ENCODE peak calls at places on chromosomes 1 and 21, in seven cellular contexts. One of them, this sample, is unnamed. For H3K27me3 and H3K4me1, the result is how much of the 10 kb centered on the place peaks cover.

GRCh38 chr1:32197837-32198236 is 2.6 kb upstream of the CCDC28B start:
- DNase-seq in adrenal gland: no peak
- DNase-seq in CD8-positive, alpha-beta T cell: no peak
- DNase-seq in breast epithelium: no peak
- DNase-seq in upper lobe of right lung: no peak
- DNase-seq in heart right ventricle: no peak
- DNase-seq in fibroblast of lung: no peak
- DNase-seq in this sample: no peak

GRCh38 chr1:101004666-101005065 is 20.9 kb downstream of the DPH5 start:
- DNase-seq in breast epithelium: no peak
- DNase-seq in fibroblast of lung: peak
- DNase-seq in CD8-positive, alpha-beta T cell: no peak
- DNase-seq in heart right ventricle: no peak
- DNase-seq in adrenal gland: no peak
- DNase-seq in upper lobe of right lung: no peak
- DNase-seq in this sample: no peak

GRCh38 chr1:61337037-61337436 is 254.7 kb downstream of the NFIA start:
- DNase-seq in upper lobe of right lung: no peak
- DNase-seq in CD8-positive, alpha-beta T cell: no peak
- DNase-seq in breast epithelium: no peak
- DNase-seq in adrenal gland: no peak
- DNase-seq in fibroblast of lung: peak
- DNase-seq in heart right ventricle: no peak
- DNase-seq in this sample: no peak

GRCh38 chr1:34591751-34592629 is 162.9 kb upstream of the GJB5 start:
- DNase-seq in adrenal gland: no peak
- DNase-seq in upper lobe of right lung: no peak
- DNase-seq in breast epithelium: no peak
- DNase-seq in fibroblast of lung: no peak
- DNase-seq in CD8-positive, alpha-beta T cell: no peak
- DNase-seq in heart right ventricle: no peak
- DNase-seq in this sample: no peak

GRCh38 chr1:159862031-159862430 is 426 bp downstream of the VSIG8 start:
- DNase-seq in fibroblast of lung: no peak
- DNase-seq in CD8-positive, alpha-beta T cell: no peak
- DNase-seq in upper lobe of right lung: no peak
- DNase-seq in heart right ventricle: no peak
- DNase-seq in adrenal gland: no peak
- DNase-seq in breast epithelium: no peak
- DNase-seq in this sample: no peak

GRCh38 chr1:205318231-205318991 is 3.1 kb downstream of the NUAK2 start:
- DNase-seq in adrenal gland: no peak
- DNase-seq in CD8-positive, alpha-beta T cell: no peak
- DNase-seq in heart right ventricle: no peak
- DNase-seq in upper lobe of right lung: no peak
- DNase-seq in fibroblast of lung: no peak
- DNase-seq in breast epithelium: no peak
- DNase-seq in this sample: no peak

GRCh38 chr1:28115267-28115666 is 26.9 kb upstream of the EYA3 start:
- DNase-seq in heart right ventricle: no peak
- DNase-seq in fibroblast of lung: peak
- DNase-seq in upper lobe of right lung: no peak
- DNase-seq in CD8-positive, alpha-beta T cell: peak
- DNase-seq in adrenal gland: peak
- DNase-seq in breast epithelium: no peak
- DNase-seq in this sample: no peak

GRCh38 chr21:39444406-39445145 is 1.0 kb downstream of the LCA5L start:
- DNase-seq in upper lobe of right lung: no peak
- DNase-seq in fibroblast of lung: peak
- DNase-seq in CD8-positive, alpha-beta T cell: no peak
- DNase-seq in heart right ventricle: no peak
- DNase-seq in breast epithelium: no peak
- DNase-seq in adrenal gland: peak
- DNase-seq in this sample: no peak

GRCh38 chr1:16077430-16078245 is 4.2 kb upstream of the FAM131C start:
- DNase-seq in upper lobe of right lung: no peak
- DNase-seq in breast epithelium: no peak
- DNase-seq in fibroblast of lung: no peak
- DNase-seq in heart right ventricle: no peak
- DNase-seq in CD8-positive, alpha-beta T cell: no peak
- DNase-seq in adrenal gland: no peak
- DNase-seq in this sample: no peak

GRCh38 chr1:223308141-223308540 is 55.8 kb downstream of the SUSD4 start:
- DNase-seq in heart right ventricle: no peak
- DNase-seq in breast epithelium: no peak
- DNase-seq in upper lobe of right lung: no peak
- DNase-seq in CD8-positive, alpha-beta T cell: no peak
- DNase-seq in fibroblast of lung: no peak
- DNase-seq in adrenal gland: no peak
- DNase-seq in this sample: no peak

GRCh38 chr1:205495237-205495823 is 9.1 kb upstream of the CDK18 start:
- DNase-seq in CD8-positive, alpha-beta T cell: no peak
- DNase-seq in breast epithelium: no peak
- DNase-seq in upper lobe of right lung: no peak
- DNase-seq in adrenal gland: no peak
- DNase-seq in heart right ventricle: peak
- DNase-seq in fibroblast of lung: no peak
- DNase-seq in this sample: peak

GRCh38 chr1:76012341-76013208 is 62.0 kb upstream of the ST6GALNAC3 start:
- DNase-seq in heart right ventricle: no peak
- DNase-seq in upper lobe of right lung: no peak
- DNase-seq in CD8-positive, alpha-beta T cell: no peak
- DNase-seq in adrenal gland: no peak
- DNase-seq in fibroblast of lung: no peak
- DNase-seq in breast epithelium: no peak
- DNase-seq in this sample: no peak

GRCh38 chr1:91831132-91831930 is 54.6 kb downstream of the TGFBR3 start:
- DNase-seq in adrenal gland: peak
- DNase-seq in breast epithelium: no peak
- DNase-seq in CD8-positive, alpha-beta T cell: no peak
- DNase-seq in upper lobe of right lung: no peak
- DNase-seq in fibroblast of lung: peak
- DNase-seq in heart right ventricle: no peak
- DNase-seq in this sample: no peak

DNA sequence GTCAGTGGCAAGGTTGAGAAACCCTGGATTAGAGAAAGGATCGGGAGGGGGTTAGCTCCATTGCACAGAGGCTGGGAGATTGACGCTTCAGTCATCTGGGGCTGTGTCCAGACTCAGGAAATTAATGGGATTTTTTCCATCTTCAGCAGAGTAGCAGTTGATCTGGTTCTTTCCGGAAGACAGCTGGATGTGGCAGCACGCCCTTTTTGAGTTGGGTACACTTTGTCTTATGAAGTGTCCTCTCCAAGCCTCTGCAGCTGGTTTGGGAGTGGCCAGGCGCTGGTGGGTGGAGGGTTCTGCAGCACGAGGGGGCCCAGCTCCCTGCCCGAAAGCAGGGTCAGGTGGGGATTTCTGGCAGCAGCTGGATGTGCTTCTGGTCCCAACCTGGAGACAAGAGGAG is 95.1 kb downstream of the TAS1R2 start:
- DNase-seq in upper lobe of right lung: no peak
- DNase-seq in CD8-positive, alpha-beta T cell: no peak
- DNase-seq in breast epithelium: no peak
- DNase-seq in fibroblast of lung: no peak
- DNase-seq in adrenal gland: no peak
- DNase-seq in heart right ventricle: no peak
- DNase-seq in this sample: no peak
- H3K27me3 ChIP-seq in upper lobe of right lung: under half
- H3K27me3 ChIP-seq in CD8-positive, alpha-beta T cell: under half
- H3K27me3 ChIP-seq in breast epithelium: under half
- H3K27me3 ChIP-seq in fibroblast of lung: under half
- H3K27me3 ChIP-seq in adrenal gland: under half
- H3K27me3 ChIP-seq in heart right ventricle: under half
- H3K27me3 ChIP-seq in this sample: half or more

GRCh38 chr1:206511362-206512064 is 4.2 kb downstream of the RASSF5 start:
- DNase-seq in upper lobe of right lung: peak
- DNase-seq in fibroblast of lung: no peak
- DNase-seq in adrenal gland: no peak
- DNase-seq in heart right ventricle: no peak
- DNase-seq in CD8-positive, alpha-beta T cell: no peak
- DNase-seq in breast epithelium: no peak
- DNase-seq in this sample: no peak

GRCh38 chr1:206508130-206508884 is 976 bp downstream of the RASSF5 start:
- DNase-seq in fibroblast of lung: no peak
- DNase-seq in heart right ventricle: no peak
- DNase-seq in CD8-positive, alpha-beta T cell: no peak
- DNase-seq in upper lobe of right lung: peak
- DNase-seq in breast epithelium: no peak
- DNase-seq in adrenal gland: no peak
- DNase-seq in this sample: no peak

GRCh38 chr1:206508956-206509355 is 1.6 kb downstream of the RASSF5 start:
- DNase-seq in breast epithelium: no peak
- DNase-seq in adrenal gland: no peak
- DNase-seq in CD8-positive, alpha-beta T cell: no peak
- DNase-seq in upper lobe of right lung: peak
- DNase-seq in heart right ventricle: no peak
- DNase-seq in fibroblast of lung: peak
- DNase-seq in this sample: no peak

GRCh38 chr1:206509612-206510257 is 2.4 kb downstream of the RASSF5 start:
- DNase-seq in breast epithelium: no peak
- DNase-seq in adrenal gland: no peak
- DNase-seq in fibroblast of lung: no peak
- DNase-seq in upper lobe of right lung: no peak
- DNase-seq in heart right ventricle: no peak
- DNase-seq in CD8-positive, alpha-beta T cell: no peak
- DNase-seq in this sample: no peak

DNA sequence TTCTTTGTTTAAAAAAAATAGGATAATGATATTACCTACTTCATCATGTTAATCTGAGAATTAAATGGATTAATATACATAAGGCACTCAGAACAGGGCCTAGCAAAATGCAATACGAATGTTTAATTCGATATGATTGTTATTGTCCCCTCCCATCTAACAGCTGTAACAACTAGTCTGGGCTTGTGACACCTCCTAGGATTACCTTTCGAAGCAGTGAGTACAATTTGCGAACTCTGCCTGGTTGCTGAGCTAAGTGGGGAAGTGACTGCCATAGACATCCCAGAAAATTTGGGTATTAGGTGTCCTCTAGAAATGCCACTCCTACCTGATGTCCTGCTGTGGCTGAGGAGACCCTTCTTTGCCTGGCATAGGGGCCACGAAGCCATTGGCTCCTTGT is 3.0 kb downstream of the RASSF5 start:
- DNase-seq in adrenal gland: no peak
- DNase-seq in heart right ventricle: no peak
- DNase-seq in breast epithelium: no peak
- DNase-seq in fibroblast of lung: no peak
- DNase-seq in CD8-positive, alpha-beta T cell: no peak
- DNase-seq in upper lobe of right lung: no peak
- DNase-seq in this sample: no peak
- H3K4me1 ChIP-seq in adrenal gland: under half
- H3K4me1 ChIP-seq in heart right ventricle: under half
- H3K4me1 ChIP-seq in breast epithelium: under half
- H3K4me1 ChIP-seq in fibroblast of lung: under half
- H3K4me1 ChIP-seq in CD8-positive, alpha-beta T cell: under half
- H3K4me1 ChIP-seq in upper lobe of right lung: half or more
- H3K4me1 ChIP-seq in this sample: under half

DNA sequence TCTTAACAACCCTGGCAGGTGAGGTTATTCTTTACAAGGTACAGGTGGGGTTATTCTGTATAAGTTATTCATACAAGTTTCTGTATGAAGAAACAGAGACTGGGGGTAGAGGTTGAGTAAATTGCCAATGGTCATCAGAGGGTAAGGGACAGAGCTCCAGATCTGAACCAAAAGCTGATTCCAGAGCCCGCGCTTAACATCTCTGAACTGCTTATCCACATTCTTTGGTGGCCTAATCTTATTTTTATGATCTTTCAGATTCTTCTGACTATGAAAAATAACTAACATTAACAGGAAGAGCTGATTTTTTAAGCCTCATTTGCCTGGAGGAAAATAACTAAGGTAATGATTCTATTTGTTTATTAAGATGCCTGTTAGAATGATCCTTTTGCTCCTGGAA is 63.9 kb upstream of the BARHL2 start:
- DNase-seq in heart right ventricle: no peak
- DNase-seq in adrenal gland: no peak
- DNase-seq in breast epithelium: no peak
- DNase-seq in CD8-positive, alpha-beta T cell: no peak
- DNase-seq in upper lobe of right lung: no peak
- DNase-seq in fibroblast of lung: no peak
- DNase-seq in this sample: no peak
- TF ChIP-seq CTCF in heart right ventricle: no peak
- TF ChIP-seq CTCF in adrenal gland: no peak
- TF ChIP-seq CTCF in breast epithelium: no peak
- TF ChIP-seq CTCF in CD8-positive, alpha-beta T cell: no peak
- TF ChIP-seq CTCF in upper lobe of right lung: no peak
- TF ChIP-seq CTCF in fibroblast of lung: no peak
- TF ChIP-seq CTCF in this sample: no peak

DNA sequence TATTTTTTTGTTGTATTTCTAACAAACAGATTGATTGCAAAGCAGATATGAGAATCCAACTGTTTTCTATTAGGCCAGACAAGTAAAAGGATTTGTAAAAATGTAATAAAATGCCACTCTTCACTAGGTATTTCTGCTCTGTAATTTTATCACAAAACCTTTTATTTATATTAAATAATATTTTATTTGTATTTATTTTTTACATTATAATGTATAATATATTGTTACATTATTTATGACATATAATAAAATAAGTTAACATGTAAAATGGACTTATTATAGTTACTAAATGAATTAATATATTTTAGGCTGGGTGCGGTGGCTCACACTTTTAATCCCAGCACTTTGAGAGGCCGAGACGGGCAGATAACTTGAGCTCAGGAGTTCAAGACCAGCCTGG is 12.7 kb upstream of the TNNI1 start:
- DNase-seq in upper lobe of right lung: no peak
- DNase-seq in fibroblast of lung: no peak
- DNase-seq in heart right ventricle: no peak
- DNase-seq in CD8-positive, alpha-beta T cell: no peak
- DNase-seq in breast epithelium: no peak
- DNase-seq in adrenal gland: no peak
- DNase-seq in this sample: no peak
- H3K27me3 ChIP-seq in upper lobe of right lung: under half
- H3K27me3 ChIP-seq in fibroblast of lung: under half
- H3K27me3 ChIP-seq in heart right ventricle: under half
- H3K27me3 ChIP-seq in CD8-positive, alpha-beta T cell: under half
- H3K27me3 ChIP-seq in breast epithelium: under half
- H3K27me3 ChIP-seq in adrenal gland: under half
- H3K27me3 ChIP-seq in this sample: under half

GRCh38 chr1:208156310-208156709 is 87.9 kb downstream of the PLXNA2 start:
- DNase-seq in upper lobe of right lung: no peak
- DNase-seq in adrenal gland: no peak
- DNase-seq in heart right ventricle: no peak
- DNase-seq in fibroblast of lung: no peak
- DNase-seq in CD8-positive, alpha-beta T cell: no peak
- DNase-seq in breast epithelium: no peak
- DNase-seq in this sample: no peak

GRCh38 chr1:208155243-208155642 is 88.9 kb downstream of the PLXNA2 start:
- DNase-seq in adrenal gland: no peak
- DNase-seq in heart right ventricle: no peak
- DNase-seq in breast epithelium: no peak
- DNase-seq in fibroblast of lung: no peak
- DNase-seq in upper lobe of right lung: no peak
- DNase-seq in CD8-positive, alpha-beta T cell: no peak
- DNase-seq in this sample: no peak

GRCh38 chr1:208158640-208159541 is 85.3 kb downstream of the PLXNA2 start:
- DNase-seq in CD8-positive, alpha-beta T cell: no peak
- DNase-seq in heart right ventricle: no peak
- DNase-seq in upper lobe of right lung: no peak
- DNase-seq in fibroblast of lung: no peak
- DNase-seq in adrenal gland: no peak
- DNase-seq in breast epithelium: no peak
- DNase-seq in this sample: no peak

GRCh38 chr1:208159542-208160258 is 84.5 kb downstream of the PLXNA2 start:
- DNase-seq in heart right ventricle: no peak
- DNase-seq in adrenal gland: no peak
- DNase-seq in breast epithelium: no peak
- DNase-seq in upper lobe of right lung: no peak
- DNase-seq in CD8-positive, alpha-beta T cell: no peak
- DNase-seq in fibroblast of lung: peak
- DNase-seq in this sample: no peak

GRCh38 chr1:208157769-208158168 is 86.4 kb downstream of the PLXNA2 start:
- DNase-seq in adrenal gland: no peak
- DNase-seq in upper lobe of right lung: no peak
- DNase-seq in heart right ventricle: no peak
- DNase-seq in breast epithelium: no peak
- DNase-seq in CD8-positive, alpha-beta T cell: no peak
- DNase-seq in fibroblast of lung: no peak
- DNase-seq in this sample: no peak
- H3K4me1 ChIP-seq in adrenal gland: under half
- H3K4me1 ChIP-seq in upper lobe of right lung: half or more
- H3K4me1 ChIP-seq in heart right ventricle: half or more
- H3K4me1 ChIP-seq in breast epithelium: under half
- H3K4me1 ChIP-seq in CD8-positive, alpha-beta T cell: under half
- H3K4me1 ChIP-seq in fibroblast of lung: under half
- H3K4me1 ChIP-seq in this sample: half or more